ENCODE peak calls at places on chromosomes 7 and 10, in nine cellular contexts. C, P, Z, O, H, Q, L, Y and A are unnamed samples.
A peak's percentile ranks its signal among the peaks of the same experiment; 100 is the strongest.

GRCh38 chr7:135321556-135321955 is 87.9 kb downstream of the STRA8 start:
- DNase-seq in C (no peak), P (no peak), Z (no peak), O (no peak), H (no peak), Q (no peak), L (no peak), Y (no peak), A (no peak)

GRCh38 chr7:80288175-80289122 is 153.8 kb downstream of the GNAI1 start:
- DNase-seq in C (no peak), P (no peak), Z (no peak), O (no peak), H (peak; percentile 98), Q (no peak), L (no peak), Y (no peak), A (no peak)

GRCh38 chr10:132803595-132804210 is 17.8 kb upstream of the NKX6-2 start:
- DNase-seq in C (no peak), P (no peak), Z (no peak), O (no peak), H (no peak), Q (no peak), L (no peak), Y (no peak), A (no peak)

GRCh38 chr10:63588436-63589180 is 67.4 kb downstream of the REEP3 start:
- DNase-seq in C (no peak), P (no peak), Z (no peak), O (peak; percentile 41), H (no peak), Q (no peak), L (no peak), Y (no peak), A (no peak)

GRCh38 chr7:45078199-45078681 is 10.5 kb downstream of the NACAD start:
- DNase-seq in C (no peak), P (no peak), Z (no peak), O (no peak), H (no peak), Q (no peak), L (no peak), Y (no peak), A (no peak)

GRCh38 chr10:88427024-88427423 is 156.1 kb downstream of the RNLS start:
- DNase-seq in C (no peak), P (no peak), Z (no peak), O (no peak), H (no peak), Q (no peak), L (no peak), Y (no peak), A (no peak)

GRCh38 chr10:23362879-23363787 is 18.5 kb upstream of the C10orf67 start:
- DNase-seq in C (no peak), P (peak; percentile 39), Z (no peak), O (no peak), H (no peak), Q (no peak), L (no peak), Y (peak; percentile 21), A (no peak)

GRCh38 chr7:158975526-158976467 is 119.4 kb downstream of the DYNC2I1 start:
- DNase-seq in C (peak; percentile 42), P (no peak), Z (no peak), O (no peak), H (no peak), Q (no peak), L (peak; percentile 49), Y (no peak), A (no peak)

GRCh38 chr10:44070282-44070681 is 314.6 kb downstream of the CXCL12 start:
- DNase-seq in C (no peak), P (no peak), Z (no peak), O (no peak), H (no peak), Q (no peak), L (no peak), Y (no peak), A (no peak)

GRCh38 chr10:86355571-86356038 is 11.0 kb downstream of the GRID1 start:
- DNase-seq in C (no peak), P (no peak), Z (no peak), O (no peak), H (no peak), Q (no peak), L (peak; percentile 95), Y (no peak), A (no peak)

GRCh38 chr10:69056129-69056528 is 31.8 kb upstream of the SRGN start:
- DNase-seq in C (no peak), P (no peak), Z (no peak), O (no peak), H (no peak), Q (no peak), L (no peak), Y (no peak), A (no peak)

GRCh38 chr7:143229054-143229790 is 7.4 kb downstream of the TAS2R40 start:
- DNase-seq in C (peak; percentile 7), P (no peak), Z (no peak), O (no peak), H (no peak), Q (no peak), L (peak; percentile 17), Y (no peak), A (no peak)

GRCh38 chr10:26556756-26557640 is 118.9 kb downstream of the APBB1IP start:
- DNase-seq in C (peak; percentile 19), P (peak; percentile 9), Z (peak; percentile 46), O (peak; percentile 15), H (peak; percentile 40), Q (peak; percentile 30), L (peak; percentile 41), Y (no peak), A (no peak)